ENCODE peak calls at places on chromosomes 12 and 14, in five cellular contexts. P, K, O, H and T are unnamed samples.

GRCh38 chr12:122368361-122369073 is 54.0 kb downstream of the CLIP1 start:
- DNase-seq in P (no peak), K (no peak), O (peak; percentile 19), H (no peak), T (no peak)

GRCh38 chr12:13000935-13001724 is 1.1 kb upstream of the HEBP1 start:
- DNase-seq in P (peak; percentile 18), K (no peak), O (peak; percentile 42), H (no peak), T (peak; percentile 93)

GRCh38 chr12:98440165-98440581 is 75.2 kb upstream of the TMPO start:
- DNase-seq in P (no peak), K (no peak), O (peak; percentile 87), H (no peak), T (no peak)

GRCh38 chr14:106286697-106287290 is 760.4 kb downstream of the TMEM121 start:
- DNase-seq in P (no peak), K (no peak), O (peak; percentile 41), H (no peak), T (peak; percentile 73)

GRCh38 chr12:121476477-121476876 is 76.6 kb downstream of the RNF34 start:
- DNase-seq in P (no peak), K (no peak), O (no peak), H (no peak), T (no peak)

GRCh38 chr14:105019861-105020814 is 745 bp downstream of the CDCA4 start:
- DNase-seq in P (no peak), K (no peak), O (peak; percentile 21), H (no peak), T (no peak)

GRCh38 chr12:102478416-102479098 is 1.8 kb downstream of the IGF1 start:
- DNase-seq in P (no peak), K (no peak), O (no peak), H (peak; percentile 82), T (no peak)

GRCh38 chr12:57215668-57216013 is 953 bp upstream of the NXPH4 start:
- DNase-seq in P (no peak), K (no peak), O (no peak), H (no peak), T (no peak)

GRCh38 chr14:100042328-100042727 is 22.9 kb upstream of the EVL start:
- DNase-seq in P (no peak), K (no peak), O (no peak), H (no peak), T (no peak)

GRCh38 chr14:88063807-88064206 is 58.9 kb downstream of the GPR65 start:
- DNase-seq in P (no peak), K (no peak), O (peak; percentile 10), H (no peak), T (no peak)

GRCh38 chr12:97003276-97003675 is 96.2 kb downstream of the NEDD1 start:
- DNase-seq in P (no peak), K (no peak), O (no peak), H (no peak), T (no peak)

GRCh38 chr12:65123435-65124063 is 2.4 kb upstream of the WIF1 start:
- DNase-seq in P (no peak), K (no peak), O (no peak), H (peak; percentile 8), T (peak; percentile 15)

GRCh38 chr12:120098756-120099470 is 17.6 kb downstream of the RAB35 start:
- DNase-seq in P (no peak), K (no peak), O (no peak), H (no peak), T (no peak)

GRCh38 chr12:80681-81190 is 14.2 kb downstream of the IQSEC3 start:
- DNase-seq in P (no peak), K (no peak), O (no peak), H (no peak), T (no peak)

GRCh38 chr12:66552753-66553152 is 126.1 kb downstream of the GRIP1 start:
- DNase-seq in P (no peak), K (no peak), O (no peak), H (no peak), T (no peak)

GRCh38 chr12:64794305-64794704 is 30.1 kb upstream of the TBC1D30 start:
- DNase-seq in P (no peak), K (no peak), O (no peak), H (no peak), T (no peak)

GRCh38 chr14:34283590-34283989 is 178.4 kb downstream of the SPTSSA start:
- DNase-seq in P (no peak), K (no peak), O (no peak), H (no peak), T (no peak)

GRCh38 chr12:11958216-11959091 is 112.3 kb upstream of the BCL2L14 start:
- DNase-seq in P (no peak), K (no peak), O (no peak), H (no peak), T (no peak)

GRCh38 chr12:65155784-65156183 is 13.6 kb upstream of the LEMD3 start:
- DNase-seq in P (no peak), K (no peak), O (no peak), H (peak; percentile 40), T (no peak)

GRCh38 chr12:3487027-3487426 is 4.0 kb upstream of the PRMT8 start:
- DNase-seq in P (no peak), K (no peak), O (no peak), H (no peak), T (no peak)

GRCh38 chr14:33343016-33343415 is 404.3 kb downstream of the NPAS3 start:
- DNase-seq in P (no peak), K (no peak), O (no peak), H (no peak), T (no peak)

GRCh38 chr12:116784238-116784612 is 46.1 kb downstream of the RNFT2 start:
- DNase-seq in P (peak; percentile 18), K (no peak), O (peak; percentile 84), H (no peak), T (peak; percentile 25)

GRCh38 chr12:127944211-127944899 is 322.6 kb upstream of the TMEM132C start:
- DNase-seq in P (no peak), K (no peak), O (no peak), H (no peak), T (no peak)

GRCh38 chr12:16622315-16622714 is 16.4 kb upstream of the LMO3 start:
- DNase-seq in P (no peak), K (no peak), O (no peak), H (no peak), T (no peak)

GRCh38 chr12:130007771-130008170 is 103.9 kb upstream of the TMEM132D start:
- DNase-seq in P (no peak), K (no peak), O (no peak), H (no peak), T (no peak)

GRCh38 chr14:61215222-61216010 is 65.7 kb downstream of the TMEM30B start:
- DNase-seq in P (no peak), K (no peak), O (no peak), H (no peak), T (no peak)

GRCh38 chr12:104276192-104277131 is 27.1 kb upstream of the EID3 start:
- DNase-seq in P (no peak), K (no peak), O (no peak), H (no peak), T (no peak)

GRCh38 chr12:123905319-123905925 is 67.2 kb downstream of the CCDC92 start:
- DNase-seq in P (peak; percentile 51), K (no peak), O (peak; percentile 76), H (peak; percentile 9), T (peak; percentile 74)

GRCh38 chr12:48221645-48222044 is 18.6 kb upstream of the OR10AD1 start:
- DNase-seq in P (no peak), K (no peak), O (no peak), H (no peak), T (no peak)

GRCh38 chr12:56529656-56530055 is 8.0 kb downstream of the RBMS2 start:
- DNase-seq in P (no peak), K (no peak), O (no peak), H (no peak), T (no peak)

GRCh38 chr14:93041830-93042229 is 73.9 kb downstream of the ITPK1 start:
- DNase-seq in P (no peak), K (no peak), O (no peak), H (no peak), T (no peak)
- H3K4me1 ChIP-seq in P (peaks cover 72% of the 10 kb centered on the region), K (peaks cover 21% of the 10 kb centered on the region), O (peaks cover 27% of the 10 kb centered on the region), H (peaks cover 34% of the 10 kb centered on the region), T (peaks cover 73% of the 10 kb centered on the region)

DNA sequence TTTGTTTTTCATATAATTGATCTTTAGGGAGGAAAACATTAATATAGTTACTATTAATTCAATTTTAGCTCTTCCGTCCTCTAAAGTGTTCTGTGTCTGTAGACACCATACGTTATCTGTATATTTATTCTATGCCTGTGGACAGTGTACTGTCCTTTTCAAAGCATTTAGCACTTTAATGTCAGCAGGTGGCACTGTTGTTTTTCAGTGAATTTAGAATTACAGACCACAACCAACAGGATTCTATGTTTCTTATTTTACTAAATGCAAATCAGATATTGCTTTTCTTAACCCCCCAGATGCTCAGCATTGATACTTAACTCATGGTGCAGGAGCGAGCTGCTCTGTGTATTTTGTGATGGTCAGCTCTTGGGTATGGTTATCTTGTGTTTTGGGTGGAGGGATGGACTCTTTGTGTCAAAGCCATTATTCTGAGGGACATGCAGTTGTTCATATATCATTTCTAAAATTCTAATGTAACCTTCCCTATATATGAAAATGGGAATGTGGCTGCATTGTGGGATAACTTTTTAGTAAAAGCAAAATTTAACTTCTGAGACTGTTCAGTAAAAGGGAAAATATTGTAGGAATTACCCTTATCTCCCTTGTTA is 65.2 kb downstream of the PAPOLA start:
- DNase-seq in P (no peak), K (no peak), O (no peak), H (no peak), T (no peak)
- TF ChIP-seq RAD21 in P (peak; percentile 43), K (peak; percentile 37), O (peak; percentile 76), H (peak; percentile 55), T (peak; percentile 75)

DNA sequence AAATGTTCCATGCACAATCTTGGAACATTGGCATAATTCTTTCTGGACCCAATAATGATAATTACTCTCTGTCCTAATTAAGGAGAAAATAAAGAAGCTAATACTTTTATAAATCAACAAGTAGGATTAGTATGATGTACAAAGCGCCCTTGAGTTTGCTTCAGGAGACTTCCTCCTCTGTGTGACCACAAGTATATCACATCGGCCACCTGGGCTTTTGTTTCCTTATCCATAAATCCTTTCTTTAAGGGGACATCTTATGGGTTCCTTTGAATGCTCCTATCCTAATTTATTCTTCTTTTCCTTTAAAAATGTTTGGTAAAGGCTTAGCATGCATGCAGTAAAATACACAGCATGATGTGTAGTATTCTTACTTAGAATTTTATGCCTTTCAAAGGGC is 161.8 kb upstream of the PLEKHG7 start:
- DNase-seq in P (no peak), K (no peak), O (no peak), H (no peak), T (no peak)
- TF ChIP-seq YY1 in P (no peak), K (no peak), O (no peak), H (no peak), T (no peak)

DNA sequence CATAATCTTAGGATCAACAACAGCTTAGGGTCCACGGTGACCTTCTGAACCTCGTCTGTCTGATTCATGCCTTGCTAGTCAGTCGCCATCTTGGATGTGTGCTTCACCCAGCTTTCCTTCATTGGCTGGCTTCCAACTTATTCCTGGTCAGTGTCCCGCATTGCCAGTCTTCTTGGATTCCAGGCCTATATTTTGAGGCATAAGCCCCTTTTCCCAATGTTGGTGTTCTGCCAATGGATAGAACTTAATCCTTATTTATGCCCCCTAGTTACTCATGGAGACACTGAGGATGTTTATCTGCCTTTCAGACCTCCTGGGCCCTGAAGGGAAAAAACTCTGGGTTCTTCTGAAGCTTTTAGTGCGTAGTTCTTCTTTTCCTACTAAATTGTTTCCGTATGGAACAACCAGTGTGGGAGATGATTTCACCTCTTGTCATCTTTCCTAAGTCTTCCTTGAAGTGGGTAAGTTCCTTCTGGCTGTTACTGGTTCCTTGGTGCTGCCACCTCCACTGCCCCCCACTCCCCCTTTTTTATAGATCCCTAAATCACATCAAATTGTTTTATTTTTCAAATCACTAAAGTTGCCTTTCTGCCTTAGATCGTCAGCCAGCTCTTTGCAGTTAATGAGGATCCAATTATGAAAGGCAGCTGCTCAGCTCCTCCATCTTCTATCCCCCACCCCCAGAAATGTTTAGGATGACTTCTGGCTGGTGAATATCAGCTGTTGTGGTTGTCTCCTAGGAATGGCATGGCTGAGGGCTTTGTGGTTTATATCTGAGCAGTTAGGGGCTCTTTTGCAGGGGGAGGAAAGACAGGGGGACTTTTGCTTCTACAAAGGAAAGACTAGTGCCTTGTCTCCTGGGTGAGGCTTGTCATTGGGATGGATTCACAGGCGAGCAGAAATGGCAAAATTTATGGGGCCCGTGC is 6.1 kb downstream of the JDP2 start:
- DNase-seq in P (no peak), K (no peak), O (no peak), H (no peak), T (peak; percentile 57)
- H3K4me1 ChIP-seq in P (peaks cover 9% of the 10 kb centered on the region), K (peaks cover 3% of the 10 kb centered on the region), O (no peaks in the 10 kb centered on the region), H (peaks cover 45% of the 10 kb centered on the region), T (peaks cover 80% of the 10 kb centered on the region)